ENCODE peak calls at places on chromosomes 1 and 21, in four cellular contexts. E is neural progenitor cell, G is fibroblast of mammary gland, D is body of pancreas. B is an unnamed sample.

GRCh38 chr1:234601217-234602017 is 8.6 kb downstream of the IRF2BP2 start:
- DNase-seq in G (peak; percentile 77), D (no peak), E (no peak), B (peak; percentile 73)

GRCh38 chr1:5479876-5480275 is 512.3 kb downstream of the NPHP4 start:
- DNase-seq in G (no peak), D (no peak), E (no peak), B (no peak)

GRCh38 chr1:145999321-146000024 is 3.1 kb upstream of the TXNIP start:
- DNase-seq in G (peak; percentile 28), D (peak; percentile 76), E (no peak), B (no peak)

GRCh38 chr21:45963225-45963555 is 18.4 kb upstream of the COL6A1 start:
- DNase-seq in G (peak; percentile 66), E (no peak), D (no peak), B (no peak)

GRCh38 chr21:26881504-26882228 is 36.5 kb upstream of the ADAMTS1 start:
- DNase-seq in D (no peak), E (peak; percentile 17), G (peak; percentile 57), B (peak; percentile 54)

GRCh38 chr1:112933820-112934561 is 22.0 kb downstream of the SLC16A1 start:
- DNase-seq in D (no peak), G (no peak), E (no peak), B (no peak)

GRCh38 chr1:214271995-214272731 is 8.8 kb upstream of the SMYD2 start:
- DNase-seq in E (no peak), G (no peak), D (no peak), B (no peak)

GRCh38 chr1:235079443-235079967 is 49.1 kb downstream of the TOMM20 start:
- DNase-seq in E (no peak), D (peak; percentile 98), G (peak; percentile 67), B (no peak)

GRCh38 chr1:109794319-109795132 is 30.8 kb upstream of the EPS8L3 start:
- DNase-seq in D (no peak), G (peak; percentile 49), E (no peak), B (no peak)

GRCh38 chr1:155942578-155943141 is 1.2 kb downstream of the RXFP4 start:
- DNase-seq in E (no peak), G (no peak), D (no peak), B (no peak)

GRCh38 chr1:199774433-199775089 is 252.9 kb upstream of the NR5A2 start:
- DNase-seq in G (peak; percentile 63), D (peak; percentile 90), E (no peak), B (peak; percentile 25)

GRCh38 chr1:168469690-168470089 is 74.1 kb downstream of the XCL2 start:
- DNase-seq in G (peak; percentile 92), E (no peak), D (peak; percentile 55), B (peak; percentile 59)

GRCh38 chr1:11781298-11781697 is 19.3 kb downstream of the C1orf167 start:
- DNase-seq in G (no peak), E (no peak), D (no peak), B (no peak)

GRCh38 chr1:24418898-24419628 is 3.5 kb downstream of the NIPAL3 start:
- DNase-seq in G (peak; percentile 48), D (no peak), E (no peak), B (peak; percentile 82)

GRCh38 chr1:160538985-160539651 is 16.1 kb upstream of the SLAMF6 start:
- DNase-seq in D (peak; percentile 66), E (no peak), G (no peak), B (no peak)

GRCh38 chr1:29445330-29445729 is 209.0 kb downstream of the PTPRU start:
- DNase-seq in D (no peak), G (peak; percentile 44), E (no peak), B (no peak)

GRCh38 chr1:59976194-59977074 is 49.9 kb upstream of the CYP2J2 start:
- DNase-seq in E (peak; percentile 75), G (peak; percentile 70), D (peak; percentile 66), B (peak; percentile 69)

GRCh38 chr1:229218612-229219025 is 52.3 kb upstream of the RAB4A start:
- DNase-seq in G (no peak), D (no peak), E (no peak), B (no peak)

GRCh38 chr1:94045465-94046056 is 75.4 kb downstream of the ABCA4 start:
- DNase-seq in E (peak; percentile 91), G (peak; percentile 93), D (peak; percentile 78), B (peak; percentile 98)

GRCh38 chr1:1087351-1088035 is 13.4 kb upstream of the RNF223 start:
- DNase-seq in G (no peak), D (no peak), E (no peak), B (no peak)

GRCh38 chr1:236181059-236181458 is 38.7 kb downstream of the GPR137B start:
- DNase-seq in D (no peak), G (no peak), E (no peak), B (peak; percentile 21)

GRCh38 chr1:2194319-2194897 is at the start of gene FAAP20:
- DNase-seq in G (peak; percentile 54), E (peak; percentile 88), D (peak; percentile 64), B (peak; percentile 69)

GRCh38 chr1:169078163-169078883 is 28.2 kb upstream of the ATP1B1 start:
- DNase-seq in E (no peak), D (peak; percentile 17), G (no peak), B (no peak)

GRCh38 chr21:46500224-46500861 is 41.7 kb downstream of the DIP2A start:
- DNase-seq in G (peak; percentile 31), E (no peak), D (no peak), B (peak; percentile 28)

GRCh38 chr1:229570891-229571516 is 12.5 kb upstream of the ABCB10 start:
- DNase-seq in E (no peak), D (no peak), G (no peak), B (no peak)

GRCh38 chr1:229425564-229426159 is 8.2 kb downstream of the ACTA1 start:
- DNase-seq in D (no peak), G (no peak), E (no peak), B (no peak)

GRCh38 chr1:98677288-98677687 is 15.8 kb downstream of the SNX7 start:
- DNase-seq in D (peak; percentile 39), E (no peak), G (peak; percentile 94), B (peak; percentile 20)

GRCh38 chr21:44742418-44743153 is 31.2 kb upstream of the TSPEAR start:
- DNase-seq in D (no peak), E (no peak), G (no peak), B (peak; percentile 21)

GRCh38 chr1:223256034-223256433 is 107.9 kb downstream of the SUSD4 start:
- DNase-seq in E (no peak), G (no peak), D (no peak), B (no peak)

GRCh38 chr1:167911413-167911812 is 2.5 kb downstream of the ADCY10 start:
- DNase-seq in D (peak; percentile 20), G (no peak), E (no peak), B (no peak)

GRCh38 chr1:231893400-231894102 is 267.0 kb downstream of the DISC1 start:
- DNase-seq in E (no peak), D (no peak), G (no peak), B (no peak)

GRCh38 chr21:14736162-14736561 is 190.0 kb upstream of the SAMSN1 start:
- DNase-seq in D (no peak), G (no peak), E (no peak), B (no peak)

GRCh38 chr1:87156124-87156523 is 172.6 kb upstream of the LMO4 start:
- DNase-seq in D (no peak), E (no peak), G (no peak), B (no peak)

GRCh38 chr1:87155180-87155579 is 173.5 kb upstream of the LMO4 start:
- DNase-seq in D (no peak), E (no peak), G (no peak), B (no peak)

GRCh38 chr1:87154351-87154750 is 174.3 kb upstream of the LMO4 start:
- DNase-seq in E (no peak), D (no peak), G (no peak), B (no peak)

GRCh38 chr1:87155648-87156047 is 173.0 kb upstream of the LMO4 start:
- DNase-seq in G (no peak), D (no peak), E (no peak), B (no peak)

GRCh38 chr1:87159378-87159915 is 169.2 kb upstream of the LMO4 start:
- DNase-seq in G (no peak), E (no peak), D (no peak), B (no peak)
- TF ChIP-seq CTCF in G (no peak), E (no peak), D (no peak), B (no peak)

GRCh38 chr1:25818569-25818968 is 1.2 kb upstream of the MTFR1L start:
- DNase-seq in D (peak; percentile 15), G (no peak), E (no peak), B (no peak)
- H3K4me3 ChIP-seq in D (no peak overlapping the region), G (no peak overlapping the region), E (peak overlapping the region; percentile 75), B (peak overlapping the region; percentile 3)

GRCh38 chr1:206570529-206570928 is 41.7 kb downstream of the EIF2D start:
- DNase-seq in D (no peak), E (no peak), G (no peak), B (no peak)
- TF ChIP-seq CTCF in D (no peak), E (no peak), G (no peak), B (no peak)

DNA sequence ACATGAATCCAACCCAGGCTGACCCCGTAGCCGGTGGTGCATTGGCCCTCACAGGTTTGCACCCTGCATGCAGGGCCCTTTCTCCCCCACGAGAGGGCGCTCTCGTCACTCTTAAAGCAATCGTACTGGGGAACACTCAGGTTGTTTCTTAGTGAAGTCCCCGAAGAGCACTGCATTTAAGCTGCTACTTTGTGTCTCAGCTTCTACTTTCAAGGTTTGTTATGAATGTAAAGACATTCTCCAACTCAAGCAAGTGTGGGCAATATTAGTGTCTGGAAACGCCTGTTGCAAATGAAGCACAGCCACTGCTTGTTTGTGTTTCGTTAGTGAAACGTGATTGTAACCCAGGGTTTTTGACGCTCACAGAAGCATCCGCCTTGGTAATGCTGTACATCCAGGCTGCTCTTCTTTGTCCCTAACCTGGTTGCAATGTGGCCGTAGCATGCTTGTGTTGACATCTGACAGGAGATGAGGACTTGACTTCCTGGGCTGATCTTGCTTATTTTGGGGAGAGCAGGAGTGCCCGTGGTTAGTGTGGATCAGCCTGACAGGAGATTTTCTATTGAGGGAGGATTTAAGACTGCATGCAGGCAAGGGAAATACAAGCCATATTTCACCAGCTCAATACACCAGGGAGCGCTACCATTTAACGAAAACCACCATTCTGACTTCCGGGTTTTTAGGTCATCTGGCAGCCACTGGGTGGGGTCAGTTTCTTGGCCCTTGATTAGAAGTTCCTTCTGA is 79.8 kb downstream of the ST6GALNAC3 start:
- DNase-seq in D (peak; percentile 73), E (peak; percentile 88), G (peak; percentile 68), B (peak; percentile 78)
- H3K4me3 ChIP-seq in D (peak overlapping the region; percentile 2), E (peak overlapping the region; percentile 5), G (peak overlapping the region; percentile 34), B (peak overlapping the region; percentile 12)

DNA sequence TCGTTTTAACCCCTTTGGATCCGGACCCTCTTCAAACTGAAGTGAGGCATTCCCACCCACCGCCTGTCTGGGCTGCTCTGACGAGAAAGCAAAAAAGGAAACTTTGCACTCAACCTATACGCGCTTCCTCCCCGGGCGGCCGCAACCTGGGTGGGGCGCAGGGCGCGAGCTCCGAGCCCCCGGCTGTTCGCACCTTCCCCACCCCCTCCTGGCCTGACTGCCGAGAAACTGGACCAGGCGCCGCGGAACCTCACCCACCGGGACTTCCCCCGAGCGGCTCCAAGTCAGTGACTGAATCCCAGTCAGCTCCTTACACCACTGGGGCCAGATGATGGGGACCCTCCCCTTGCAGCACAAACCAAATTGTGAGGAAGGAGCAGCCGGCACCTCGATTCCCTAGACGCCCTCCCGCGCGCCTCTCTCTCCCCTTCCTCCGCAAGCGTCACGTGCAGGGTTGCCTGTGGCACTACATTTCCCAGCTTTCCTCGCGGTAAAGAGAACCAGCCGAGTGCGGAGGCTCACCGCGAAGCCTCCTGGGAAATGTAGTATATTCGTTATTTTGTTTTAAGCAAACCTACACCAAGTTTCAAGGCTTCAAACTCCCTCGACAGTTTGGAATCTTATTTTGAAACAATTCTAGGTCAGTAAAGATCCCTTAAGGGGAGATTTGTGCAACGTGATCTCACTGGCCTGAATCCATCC is at the start of gene RAB29:
- DNase-seq in D (peak; percentile 76), E (peak; percentile 91), G (peak; percentile 80), B (peak; percentile 87)
- TF ChIP-seq CTCF in D (no peak), E (no peak), G (no peak), B (no peak)